ENCODE peak calls at places on chromosomes 6 and 20, in five cellular contexts. One of them, this sample, is unnamed.

GRCh38 chr20:35883341-35883777 is 70.9 kb downstream of the SCAND1 start:
- DNase-seq in aorta: no peak
- DNase-seq in K562: no peak
- DNase-seq in GM06990: no peak
- DNase-seq in left lung: no peak
- DNase-seq in this sample: no peak

GRCh38 chr6:96995903-96996302 is 71.4 kb downstream of the KLHL32 start:
- DNase-seq in left lung: no peak
- DNase-seq in GM06990: no peak
- DNase-seq in K562: no peak
- DNase-seq in aorta: no peak
- DNase-seq in this sample: no peak

GRCh38 chr20:63497946-63498935 is 642 bp downstream of the EEF1A2 start:
- DNase-seq in GM06990: no peak
- DNase-seq in aorta: peak
- DNase-seq in left lung: peak
- DNase-seq in K562: peak
- DNase-seq in this sample: no peak

GRCh38 chr20:10501377-10501776 is 66.3 kb downstream of the SLX4IP start:
- DNase-seq in K562: peak
- DNase-seq in aorta: no peak
- DNase-seq in left lung: peak
- DNase-seq in GM06990: no peak
- DNase-seq in this sample: no peak

GRCh38 chr20:47258745-47259695 is 97.5 kb downstream of the ZMYND8 start:
- DNase-seq in K562: no peak
- DNase-seq in GM06990: peak
- DNase-seq in aorta: peak
- DNase-seq in left lung: no peak
- DNase-seq in this sample: no peak

GRCh38 chr20:23349338-23350006 is 1.1 kb upstream of the NXT1 start:
- DNase-seq in aorta: no peak
- DNase-seq in left lung: no peak
- DNase-seq in GM06990: no peak
- DNase-seq in K562: peak
- DNase-seq in this sample: no peak

GRCh38 chr6:16712931-16713484 is 48.3 kb downstream of the ATXN1 start:
- DNase-seq in aorta: peak
- DNase-seq in left lung: no peak
- DNase-seq in GM06990: peak
- DNase-seq in K562: peak
- DNase-seq in this sample: peak

GRCh38 chr6:37103169-37104039 is 66.5 kb upstream of the PIM1 start:
- DNase-seq in left lung: peak
- DNase-seq in K562: peak
- DNase-seq in GM06990: peak
- DNase-seq in aorta: no peak
- DNase-seq in this sample: no peak

GRCh38 chr6:110609101-110609500 is 132.7 kb upstream of the SLC22A16 start:
- DNase-seq in aorta: no peak
- DNase-seq in GM06990: no peak
- DNase-seq in K562: no peak
- DNase-seq in left lung: no peak
- DNase-seq in this sample: no peak

GRCh38 chr6:19322691-19323470 is 514.3 kb upstream of the ID4 start:
- DNase-seq in GM06990: no peak
- DNase-seq in aorta: no peak
- DNase-seq in left lung: no peak
- DNase-seq in K562: no peak
- DNase-seq in this sample: no peak

GRCh38 chr6:27863962-27864905 is 48.0 kb downstream of the OR2B2 start:
- DNase-seq in GM06990: peak
- DNase-seq in aorta: peak
- DNase-seq in K562: no peak
- DNase-seq in left lung: peak
- DNase-seq in this sample: no peak

GRCh38 chr6:96469312-96469711 is 52.3 kb upstream of the UFL1 start:
- DNase-seq in aorta: no peak
- DNase-seq in GM06990: no peak
- DNase-seq in K562: peak
- DNase-seq in left lung: no peak
- DNase-seq in this sample: no peak

GRCh38 chr20:10366898-10367419 is 67.1 kb downstream of the MKKS start:
- DNase-seq in aorta: no peak
- DNase-seq in GM06990: no peak
- DNase-seq in left lung: no peak
- DNase-seq in K562: no peak
- DNase-seq in this sample: no peak

GRCh38 chr6:36917541-36918193 is 31.9 kb downstream of the C6orf89 start:
- DNase-seq in GM06990: no peak
- DNase-seq in left lung: no peak
- DNase-seq in K562: no peak
- DNase-seq in aorta: no peak
- DNase-seq in this sample: no peak

GRCh38 chr6:30690403-30691207 is at the start of gene NRM:
- DNase-seq in K562: peak
- DNase-seq in GM06990: peak
- DNase-seq in left lung: peak
- DNase-seq in aorta: peak
- DNase-seq in this sample: peak

GRCh38 chr6:158795516-158795915 is 23.7 kb downstream of the EZR start:
- DNase-seq in GM06990: no peak
- DNase-seq in aorta: no peak
- DNase-seq in left lung: no peak
- DNase-seq in K562: no peak
- DNase-seq in this sample: no peak

GRCh38 chr6:157760589-157761330 is 62.3 kb upstream of the SNX9 start:
- DNase-seq in left lung: no peak
- DNase-seq in K562: no peak
- DNase-seq in aorta: no peak
- DNase-seq in GM06990: no peak
- DNase-seq in this sample: peak

GRCh38 chr6:158630944-158631616 is 13.5 kb downstream of the DYNLT1 start:
- DNase-seq in aorta: peak
- DNase-seq in left lung: peak
- DNase-seq in K562: no peak
- DNase-seq in GM06990: no peak
- DNase-seq in this sample: no peak

GRCh38 chr6:166462461-166463135 is 79.9 kb upstream of the MPC1 start:
- DNase-seq in aorta: no peak
- DNase-seq in K562: no peak
- DNase-seq in left lung: peak
- DNase-seq in GM06990: no peak
- DNase-seq in this sample: no peak

GRCh38 chr6:83192456-83192855 is 609 bp downstream of the PGM3 start:
- DNase-seq in K562: no peak
- DNase-seq in aorta: no peak
- DNase-seq in GM06990: no peak
- DNase-seq in left lung: no peak
- DNase-seq in this sample: no peak
- H3K4me3 ChIP-seq in K562: peak
- H3K4me3 ChIP-seq in aorta: peak
- H3K4me3 ChIP-seq in GM06990: peak
- H3K4me3 ChIP-seq in left lung: peak
- H3K4me3 ChIP-seq in this sample: peak

DNA sequence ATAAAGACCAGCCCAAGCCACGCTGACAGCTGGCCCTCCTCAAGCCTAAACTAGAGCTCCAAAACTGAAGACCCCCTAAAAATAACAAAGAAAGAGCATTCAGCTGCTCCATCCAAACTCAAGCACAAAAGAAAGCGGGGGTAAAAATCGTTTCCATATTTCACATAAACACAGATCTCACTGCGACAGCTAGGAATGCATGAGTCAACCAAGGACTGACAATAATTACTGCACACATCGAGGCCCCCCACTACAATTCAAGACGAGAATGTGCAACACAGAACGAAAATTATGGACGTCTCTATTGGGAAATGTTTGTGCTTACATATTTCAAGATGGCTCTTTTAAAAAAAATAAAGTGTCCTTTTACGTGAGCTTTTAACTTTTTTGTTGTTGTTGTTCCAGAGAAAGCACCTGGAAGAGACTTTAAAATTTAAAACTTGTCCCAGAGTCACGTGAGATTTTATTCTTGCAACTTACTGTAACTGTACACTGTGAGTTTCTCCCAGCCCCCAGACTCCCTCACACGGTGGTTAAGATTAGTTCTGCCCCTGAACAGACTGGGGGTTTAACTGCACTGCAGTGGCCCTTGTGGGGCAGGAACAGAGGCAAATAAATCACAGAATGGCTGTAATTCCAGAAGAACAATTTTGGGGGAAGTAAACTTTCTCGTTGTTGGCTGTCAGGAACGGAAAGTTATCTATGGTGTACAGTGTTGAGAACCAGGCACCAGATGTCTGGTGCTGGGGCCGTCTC is 30.9 kb downstream of the CNKSR3 start:
- DNase-seq in left lung: no peak
- DNase-seq in aorta: no peak
- DNase-seq in K562: no peak
- DNase-seq in GM06990: no peak
- DNase-seq in this sample: no peak
- H3K4me3 ChIP-seq in left lung: no peak
- H3K4me3 ChIP-seq in aorta: no peak
- H3K4me3 ChIP-seq in K562: no peak
- H3K4me3 ChIP-seq in GM06990: no peak
- H3K4me3 ChIP-seq in this sample: peak

GRCh38 chr20:57633945-57634491 is 13.8 kb upstream of the ZBP1 start:
- DNase-seq in left lung: peak
- DNase-seq in GM06990: no peak
- DNase-seq in K562: no peak
- DNase-seq in aorta: no peak
- DNase-seq in this sample: no peak

GRCh38 chr20:57638173-57638894 is 18.1 kb upstream of the ZBP1 start:
- DNase-seq in GM06990: no peak
- DNase-seq in aorta: no peak
- DNase-seq in K562: no peak
- DNase-seq in left lung: no peak
- DNase-seq in this sample: no peak

GRCh38 chr20:57638895-57639236 is 18.6 kb upstream of the ZBP1 start:
- DNase-seq in K562: no peak
- DNase-seq in GM06990: no peak
- DNase-seq in left lung: no peak
- DNase-seq in aorta: no peak
- DNase-seq in this sample: no peak
- H3K4me3 ChIP-seq in K562: no peak
- H3K4me3 ChIP-seq in GM06990: no peak
- H3K4me3 ChIP-seq in left lung: no peak
- H3K4me3 ChIP-seq in aorta: no peak
- H3K4me3 ChIP-seq in this sample: no peak

GRCh38 chr6:114158838-114159694 is 183.8 kb downstream of the HS3ST5 start:
- DNase-seq in GM06990: no peak
- DNase-seq in left lung: no peak
- DNase-seq in K562: no peak
- DNase-seq in aorta: no peak
- DNase-seq in this sample: no peak

GRCh38 chr6:114153448-114153847 is 182.5 kb upstream of the HDAC2 start:
- DNase-seq in GM06990: no peak
- DNase-seq in aorta: no peak
- DNase-seq in left lung: no peak
- DNase-seq in K562: no peak
- DNase-seq in this sample: no peak

GRCh38 chr6:114151070-114151685 is 180.2 kb upstream of the HDAC2 start:
- DNase-seq in GM06990: no peak
- DNase-seq in K562: no peak
- DNase-seq in aorta: no peak
- DNase-seq in left lung: no peak
- DNase-seq in this sample: no peak

GRCh38 chr6:114157848-114158247 is 185.0 kb downstream of the HS3ST5 start:
- DNase-seq in K562: no peak
- DNase-seq in GM06990: no peak
- DNase-seq in left lung: no peak
- DNase-seq in aorta: no peak
- DNase-seq in this sample: no peak

GRCh38 chr6:114154812-114155211 is 183.9 kb upstream of the HDAC2 start:
- DNase-seq in aorta: no peak
- DNase-seq in left lung: no peak
- DNase-seq in K562: no peak
- DNase-seq in GM06990: no peak
- DNase-seq in this sample: no peak
- H3K4me3 ChIP-seq in aorta: no peak
- H3K4me3 ChIP-seq in left lung: no peak
- H3K4me3 ChIP-seq in K562: no peak
- H3K4me3 ChIP-seq in GM06990: no peak
- H3K4me3 ChIP-seq in this sample: no peak

DNA sequence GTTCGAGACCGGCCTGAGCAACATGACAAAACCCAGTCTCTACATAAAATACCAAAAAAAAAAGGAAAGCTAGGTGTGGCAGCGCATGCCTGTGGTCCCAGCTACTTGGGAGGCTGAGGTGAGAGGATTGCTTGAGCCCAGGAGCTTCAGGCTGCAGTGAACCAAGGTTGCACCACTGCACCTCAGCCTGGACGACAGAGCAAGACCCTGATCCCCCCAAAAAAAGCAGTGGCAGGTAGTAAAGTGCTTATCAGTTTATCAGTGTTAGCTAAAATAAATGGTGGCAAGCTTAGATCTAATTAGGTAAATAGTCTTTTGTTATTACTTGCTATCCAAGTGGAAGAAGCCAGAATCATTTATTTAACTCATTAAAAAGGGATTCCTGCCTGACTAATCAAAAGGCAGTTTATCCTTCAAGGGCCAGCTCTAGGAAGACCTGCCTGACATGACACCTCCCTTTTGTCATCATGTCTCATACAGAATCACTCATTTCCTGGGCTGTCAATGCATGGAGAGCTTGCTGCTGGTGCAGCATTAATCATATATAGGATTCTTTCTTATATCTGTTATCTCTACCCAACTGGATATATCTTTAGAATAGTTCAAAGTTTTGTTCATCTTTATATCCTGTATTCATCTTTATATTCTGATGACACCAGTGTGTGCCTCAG is 9.6 kb downstream of the DSTN start:
- DNase-seq in left lung: no peak
- DNase-seq in K562: no peak
- DNase-seq in GM06990: no peak
- DNase-seq in aorta: no peak
- DNase-seq in this sample: no peak
- H3K4me3 ChIP-seq in left lung: no peak
- H3K4me3 ChIP-seq in K562: no peak
- H3K4me3 ChIP-seq in GM06990: no peak
- H3K4me3 ChIP-seq in aorta: no peak
- H3K4me3 ChIP-seq in this sample: no peak

This sample was measured in skeletal muscle cell.